ENCODE peak calls at places on chromosomes 5 and 9, in ten cellular contexts. I is cardiac fibroblast, D is MCF 10A, Y is AG09319, R is endothelial cell, L is RWPE2, K is type B pancreatic cell, F is fibroblast of pulmonary artery, N is mesothelial cell of epicardium, J is foreskin fibroblast. X is an unnamed sample.

GRCh38 chr5:124461857-124462423 is 284.5 kb downstream of the ZNF608 start:
- DNase-seq in I (no peak), D (no peak), Y (no peak), R (no peak), L (no peak), K (no peak), F (no peak), N (no peak), J (no peak), X (no peak)

GRCh38 chr5:132457371-132458225 is 33.0 kb downstream of the IRF1 start:
- DNase-seq in I (peak), D (peak), Y (peak), R (no peak), L (no peak), K (no peak), F (peak), N (no peak), J (peak), X (no peak)

GRCh38 chr5:17000296-17000939 is 64.3 kb upstream of the MYO10 start:
- DNase-seq in I (peak), D (peak), Y (peak), R (no peak), L (no peak), K (no peak), F (peak), N (no peak), J (peak), X (peak)

GRCh38 chr5:58224661-58225060 is 235.2 kb downstream of the PLK2 start:
- DNase-seq in I (no peak), D (no peak), Y (no peak), R (no peak), L (no peak), K (no peak), F (no peak), N (no peak), J (no peak), X (no peak)

GRCh38 chr5:158898185-158899177 is 201.2 kb downstream of the EBF1 start:
- DNase-seq in I (peak), D (no peak), Y (no peak), R (no peak), L (no peak), K (no peak), F (no peak), N (no peak), J (no peak), X (no peak)

GRCh38 chr9:96453625-96454024 is 3.7 kb downstream of the HABP4 start:
- DNase-seq in I (peak), D (peak), Y (no peak), R (no peak), L (no peak), K (no peak), F (peak), N (no peak), J (peak), X (no peak)

GRCh38 chr5:147484708-147485020 is 25.2 kb downstream of the DPYSL3 start:
- DNase-seq in I (no peak), D (no peak), Y (no peak), R (no peak), L (no peak), K (no peak), F (no peak), N (no peak), J (no peak), X (no peak)

GRCh38 chr5:128101676-128102075 is 18.1 kb downstream of the SLC12A2 start:
- DNase-seq in I (no peak), D (no peak), Y (no peak), R (no peak), L (no peak), K (no peak), F (peak), N (no peak), J (no peak), X (no peak)

GRCh38 chr9:77575785-77576184 is 72.3 kb downstream of the GNA14 start:
- DNase-seq in I (peak), D (peak), Y (no peak), R (peak), L (no peak), K (no peak), F (peak), N (no peak), J (peak), X (no peak)

DNA sequence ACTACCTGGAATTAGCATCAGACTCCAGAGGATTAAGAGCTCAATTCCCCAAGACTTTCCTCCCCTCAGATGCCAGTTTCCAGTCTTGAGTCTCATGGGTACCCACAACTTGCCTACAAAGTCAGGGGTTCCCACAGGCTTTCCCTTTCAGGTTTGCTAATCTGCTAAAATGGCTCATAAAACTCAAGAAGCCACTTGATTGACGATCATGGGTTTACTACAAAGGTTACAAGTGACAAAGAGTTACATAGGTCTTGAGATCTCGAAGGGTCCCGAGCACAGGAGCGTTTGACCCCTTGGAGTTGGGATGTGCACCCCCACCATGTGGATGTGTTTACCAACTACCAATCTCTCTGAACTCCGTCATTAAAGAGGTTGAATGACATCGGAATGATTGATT is 117.6 kb downstream of the ADAMTS16 start:
- DNase-seq in I (no peak), D (no peak), Y (no peak), R (no peak), L (no peak), K (no peak), F (no peak), N (no peak), J (no peak), X (no peak)
- TF ChIP-seq CTCF in I (no peak), D (no peak), Y (no peak), R (no peak), L (no peak), K (no peak), F (no peak), N (no peak), J (no peak), X (no peak)

GRCh38 chr9:23153058-23153457 is 673.0 kb downstream of the ELAVL2 start:
- DNase-seq in I (no peak), D (peak), Y (no peak), R (no peak), L (no peak), K (no peak), F (no peak), N (no peak), J (no peak), X (no peak)
- TF ChIP-seq CTCF in I (no peak), D (no peak), Y (no peak), R (no peak), L (peak), K (peak), F (no peak), N (no peak), J (no peak), X (no peak)

GRCh38 chr5:141208478-141208877 is at the start of gene PCDHB12:
- DNase-seq in I (peak), D (peak), Y (no peak), R (peak), L (no peak), K (no peak), F (peak), N (no peak), J (no peak), X (no peak)
- TF ChIP-seq CTCF in I (no peak), D (peak), Y (no peak), R (peak), L (peak), K (peak), F (no peak), N (peak), J (no peak), X (no peak)

GRCh38 chr9:108816037-108816436 is 39.7 kb downstream of the ACTL7B start:
- DNase-seq in I (no peak), D (no peak), Y (no peak), R (peak), L (no peak), K (no peak), F (no peak), N (no peak), J (no peak), X (no peak)

GRCh38 chr9:108815156-108815555 is 40.6 kb downstream of the ACTL7B start:
- DNase-seq in I (no peak), D (peak), Y (no peak), R (no peak), L (no peak), K (no peak), F (no peak), N (no peak), J (no peak), X (no peak)

GRCh38 chr9:108811944-108812343 is 43.8 kb downstream of the ACTL7B start:
- DNase-seq in I (no peak), D (no peak), Y (no peak), R (no peak), L (no peak), K (no peak), F (no peak), N (no peak), J (no peak), X (no peak)

GRCh38 chr9:108812388-108812787 is 43.4 kb downstream of the ACTL7B start:
- DNase-seq in I (no peak), D (no peak), Y (no peak), R (no peak), L (no peak), K (no peak), F (no peak), N (no peak), J (no peak), X (no peak)

GRCh38 chr9:108813951-108814601 is 41.7 kb downstream of the ACTL7B start:
- DNase-seq in I (peak), D (peak), Y (peak), R (peak), L (no peak), K (no peak), F (peak), N (no peak), J (peak), X (peak)
- TF ChIP-seq CTCF in I (peak), D (peak), Y (peak), R (no peak), L (peak), K (peak), F (peak), N (no peak), J (peak), X (peak)

GRCh38 chr5:80937591-80937990 is 22.6 kb upstream of the RASGRF2 start:
- DNase-seq in I (no peak), D (peak), Y (no peak), R (no peak), L (no peak), K (no peak), F (no peak), N (no peak), J (peak), X (no peak)

GRCh38 chr5:80933061-80933460 is 27.1 kb upstream of the RASGRF2 start:
- DNase-seq in I (no peak), D (no peak), Y (no peak), R (no peak), L (no peak), K (no peak), F (no peak), N (no peak), J (no peak), X (no peak)

GRCh38 chr5:80931423-80931822 is 28.7 kb upstream of the RASGRF2 start:
- DNase-seq in I (no peak), D (no peak), Y (no peak), R (no peak), L (no peak), K (no peak), F (no peak), N (no peak), J (no peak), X (no peak)

GRCh38 chr5:80934751-80935150 is 25.4 kb upstream of the RASGRF2 start:
- DNase-seq in I (no peak), D (no peak), Y (no peak), R (no peak), L (no peak), K (no peak), F (no peak), N (no peak), J (no peak), X (no peak)

DNA sequence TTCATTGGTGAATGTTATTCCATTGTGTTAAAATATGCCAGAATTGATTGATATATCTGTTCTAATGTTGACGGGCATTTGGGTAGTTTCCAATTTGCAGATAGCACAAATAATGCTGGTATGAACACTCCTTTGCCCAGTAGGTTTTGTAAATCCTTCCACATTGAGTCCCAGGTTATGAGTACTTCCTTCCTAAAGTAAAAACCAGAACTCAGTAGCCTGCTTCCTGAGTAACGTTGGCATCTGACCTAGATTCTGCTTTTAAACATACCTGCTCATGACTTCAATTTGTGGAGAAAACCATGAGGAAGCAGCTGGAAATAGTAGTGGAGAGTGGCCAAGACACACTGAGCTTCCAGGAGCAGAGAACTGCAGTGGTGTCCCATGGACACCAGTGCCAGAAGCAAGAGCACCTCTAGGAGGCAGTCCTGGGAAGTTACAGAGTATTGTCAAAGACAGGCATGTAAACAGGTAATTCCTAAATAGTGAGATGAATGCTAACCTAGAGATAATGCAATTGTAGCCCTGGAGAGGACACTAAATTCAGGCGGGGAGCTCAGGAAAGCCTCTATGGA is 24.3 kb upstream of the RASGRF2 start:
- DNase-seq in I (no peak), D (peak), Y (no peak), R (no peak), L (no peak), K (no peak), F (no peak), N (no peak), J (no peak), X (no peak)
- TF ChIP-seq CTCF in I (no peak), D (no peak), Y (no peak), R (no peak), L (no peak), K (no peak), F (peak), N (no peak), J (no peak), X (peak)

GRCh38 chr5:141182248-141182647 is at the start of gene PCDHB16:
- DNase-seq in I (peak), D (peak), Y (no peak), R (peak), L (no peak), K (no peak), F (peak), N (peak), J (peak), X (no peak)
- TF ChIP-seq CTCF in I (peak), D (peak), Y (peak), R (peak), L (peak), K (peak), F (no peak), N (no peak), J (peak), X (peak)

DNA sequence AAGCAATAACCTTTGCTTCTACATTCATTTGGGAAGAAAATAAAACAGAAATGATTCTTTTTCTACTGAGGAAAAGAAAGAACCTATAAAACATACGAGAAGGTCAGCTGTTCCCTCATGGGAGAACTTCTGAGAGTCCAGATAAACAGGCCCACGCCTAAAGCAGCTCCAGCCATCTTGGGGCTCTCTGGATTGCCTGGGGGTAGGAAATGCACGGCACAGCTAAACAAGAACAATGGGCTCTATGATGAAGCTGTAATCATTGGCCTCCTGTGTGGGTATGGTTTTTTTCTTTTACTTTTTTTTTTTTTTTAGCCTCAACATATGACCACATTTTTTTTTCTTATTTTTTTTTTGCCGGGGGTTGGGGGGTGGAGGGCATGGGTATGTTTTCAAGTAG is 6.4 kb downstream of the KCNV2 start:
- DNase-seq in I (no peak), D (no peak), Y (no peak), R (no peak), L (no peak), K (no peak), F (no peak), N (no peak), J (peak), X (peak)
- TF ChIP-seq CTCF in I (no peak), D (no peak), Y (no peak), R (no peak), L (no peak), K (no peak), F (no peak), N (no peak), J (no peak), X (no peak)